ENCODE peak calls at places on chromosomes 1 and 21, in seven cellular contexts. B is cardiac muscle cell; C is left cardiac atrium; I is CD8-positive, alpha-beta memory T cell; N is neural crest cell; U is BJ; F is Calu3. V is an unnamed sample.

GRCh38 chr1:153985984-153986761 is at the start of gene RAB13:
- DNase-seq in U (peak; percentile 28), I (no peak), B (peak; percentile 91), C (peak; percentile 91), N (peak; percentile 64), F (peak; percentile 86), V (peak; percentile 32)

GRCh38 chr1:175881571-175881970 is 138.2 kb upstream of the TNR start:
- DNase-seq in B (no peak), F (no peak), U (no peak), N (no peak), I (no peak), C (no peak), V (no peak)

GRCh38 chr1:223242382-223242955 is 99.4 kb upstream of the TLR5 start:
- DNase-seq in U (no peak), B (no peak), F (no peak), I (no peak), N (no peak), C (no peak), V (no peak)

GRCh38 chr1:219847215-219847855 is 81.0 kb downstream of the SLC30A10 start:
- DNase-seq in C (no peak), U (no peak), N (no peak), F (peak; percentile 48), I (no peak), B (no peak), V (peak; percentile 1)

GRCh38 chr21:26116456-26117011 is 54.0 kb downstream of the APP start:
- DNase-seq in U (peak; percentile 56), N (no peak), I (no peak), C (no peak), F (peak; percentile 50), B (peak; percentile 73), V (peak; percentile 47)

GRCh38 chr1:61515096-61515495 is 209.8 kb downstream of the TM2D1 start:
- DNase-seq in N (no peak), I (no peak), B (no peak), C (no peak), F (no peak), U (no peak), V (no peak)

GRCh38 chr1:171780583-171781166 is 785 bp upstream of the METTL13 start:
- DNase-seq in U (no peak), C (no peak), F (no peak), B (no peak), I (no peak), N (no peak), V (no peak)

GRCh38 chr1:25238046-25238445 is 5.7 kb upstream of the SYF2 start:
- DNase-seq in B (no peak), U (no peak), I (no peak), F (no peak), N (no peak), C (no peak), V (no peak)